ENCODE peak calls at places on chromosomes 1 and 21, in five cellular contexts. One of them, this sample, is unnamed. For H3K27me3, the result is how much of the 10 kb centered on the place peaks cover.

GRCh38 chr1:109040627-109041613 is 982 bp downstream of the WDR47 start:
- DNase-seq in K562: peak
- DNase-seq in sigmoid colon: no peak
- DNase-seq in stomach: peak
- DNase-seq in thoracic aorta: no peak
- DNase-seq in this sample: no peak

GRCh38 chr1:218351617-218352438 is 6.7 kb downstream of the TGFB2 start:
- DNase-seq in K562: no peak
- DNase-seq in sigmoid colon: peak
- DNase-seq in stomach: no peak
- DNase-seq in thoracic aorta: no peak
- DNase-seq in this sample: no peak

GRCh38 chr1:94807742-94808491 is 12.2 kb upstream of the SLC44A3 start:
- DNase-seq in K562: peak
- DNase-seq in sigmoid colon: no peak
- DNase-seq in stomach: peak
- DNase-seq in thoracic aorta: no peak
- DNase-seq in this sample: no peak

GRCh38 chr1:53294557-53294956 is 33.3 kb downstream of the LRP8 start:
- DNase-seq in K562: no peak
- DNase-seq in sigmoid colon: no peak
- DNase-seq in stomach: no peak
- DNase-seq in thoracic aorta: no peak
- DNase-seq in this sample: no peak

GRCh38 chr1:75342799-75343198 is 208.6 kb downstream of the LHX8 start:
- DNase-seq in K562: no peak
- DNase-seq in sigmoid colon: no peak
- DNase-seq in stomach: no peak
- DNase-seq in thoracic aorta: no peak
- DNase-seq in this sample: no peak

GRCh38 chr1:154925335-154926170 is 11.0 kb downstream of the PMVK start:
- DNase-seq in K562: no peak
- DNase-seq in sigmoid colon: no peak
- DNase-seq in stomach: no peak
- DNase-seq in thoracic aorta: no peak
- DNase-seq in this sample: no peak

GRCh38 chr1:233088613-233089012 is 138.2 kb downstream of the NTPCR start:
- DNase-seq in K562: no peak
- DNase-seq in sigmoid colon: no peak
- DNase-seq in stomach: no peak
- DNase-seq in thoracic aorta: no peak
- DNase-seq in this sample: no peak

GRCh38 chr1:59083946-59084865 is 212.7 kb upstream of the FGGY start:
- DNase-seq in K562: no peak
- DNase-seq in sigmoid colon: no peak
- DNase-seq in stomach: no peak
- DNase-seq in thoracic aorta: no peak
- DNase-seq in this sample: no peak

GRCh38 chr1:109299087-109299983 is 7.5 kb downstream of the MYBPHL start:
- DNase-seq in K562: no peak
- DNase-seq in sigmoid colon: peak
- DNase-seq in stomach: no peak
- DNase-seq in thoracic aorta: no peak
- DNase-seq in this sample: no peak

GRCh38 chr1:8667869-8668595 is 149.4 kb downstream of the RERE start:
- DNase-seq in K562: no peak
- DNase-seq in sigmoid colon: no peak
- DNase-seq in stomach: no peak
- DNase-seq in thoracic aorta: no peak
- DNase-seq in this sample: no peak

GRCh38 chr1:231213831-231214573 is 27.0 kb upstream of the GNPAT start:
- DNase-seq in K562: no peak
- DNase-seq in sigmoid colon: no peak
- DNase-seq in stomach: no peak
- DNase-seq in thoracic aorta: no peak
- DNase-seq in this sample: no peak

GRCh38 chr1:157170677-157171515 is 32.7 kb upstream of the ETV3 start:
- DNase-seq in K562: peak
- DNase-seq in sigmoid colon: no peak
- DNase-seq in stomach: peak
- DNase-seq in thoracic aorta: no peak
- DNase-seq in this sample: no peak

GRCh38 chr1:176566004-176566975 is 103.3 kb downstream of the PAPPA2 start:
- DNase-seq in K562: no peak
- DNase-seq in sigmoid colon: no peak
- DNase-seq in stomach: no peak
- DNase-seq in thoracic aorta: no peak
- DNase-seq in this sample: no peak

GRCh38 chr1:48026275-48026674 is 29.1 kb upstream of the TRABD2B start:
- DNase-seq in K562: no peak
- DNase-seq in sigmoid colon: no peak
- DNase-seq in stomach: no peak
- DNase-seq in thoracic aorta: no peak
- DNase-seq in this sample: no peak

GRCh38 chr1:153277852-153278251 is 18.4 kb downstream of the LORICRIN start:
- DNase-seq in K562: peak
- DNase-seq in sigmoid colon: no peak
- DNase-seq in stomach: peak
- DNase-seq in thoracic aorta: no peak
- DNase-seq in this sample: no peak

GRCh38 chr1:100936194-100936967 is 40.5 kb downstream of the SLC30A7 start:
- DNase-seq in K562: no peak
- DNase-seq in sigmoid colon: no peak
- DNase-seq in stomach: no peak
- DNase-seq in thoracic aorta: no peak
- DNase-seq in this sample: no peak

GRCh38 chr1:232385221-232385620 is 244.7 kb downstream of the SIPA1L2 start:
- DNase-seq in K562: no peak
- DNase-seq in sigmoid colon: peak
- DNase-seq in stomach: no peak
- DNase-seq in thoracic aorta: no peak
- DNase-seq in this sample: no peak

GRCh38 chr21:15617968-15618367 is 111.8 kb upstream of the USP25 start:
- DNase-seq in K562: no peak
- DNase-seq in sigmoid colon: no peak
- DNase-seq in stomach: no peak
- DNase-seq in thoracic aorta: no peak
- DNase-seq in this sample: no peak

GRCh38 chr1:44406761-44407429 is 1.8 kb downstream of the RNF220 start:
- DNase-seq in K562: no peak
- DNase-seq in sigmoid colon: no peak
- DNase-seq in stomach: no peak
- DNase-seq in thoracic aorta: no peak
- DNase-seq in this sample: no peak

GRCh38 chr1:54474500-54475235 is 68.5 kb upstream of the SSBP3 start:
- DNase-seq in K562: peak
- DNase-seq in sigmoid colon: no peak
- DNase-seq in stomach: no peak
- DNase-seq in thoracic aorta: no peak
- DNase-seq in this sample: no peak

GRCh38 chr1:87334351-87335174 is 5.9 kb downstream of the LMO4 start:
- DNase-seq in K562: peak
- DNase-seq in sigmoid colon: peak
- DNase-seq in stomach: no peak
- DNase-seq in thoracic aorta: no peak
- DNase-seq in this sample: no peak
- TF ChIP-seq CTCF in K562: no peak
- TF ChIP-seq CTCF in sigmoid colon: no peak
- TF ChIP-seq CTCF in stomach: no peak
- TF ChIP-seq CTCF in thoracic aorta: no peak
- TF ChIP-seq CTCF in this sample: no peak

GRCh38 chr1:30216602-30217001 is 506.8 kb downstream of the MATN1 start:
- DNase-seq in K562: no peak
- DNase-seq in sigmoid colon: no peak
- DNase-seq in stomach: no peak
- DNase-seq in thoracic aorta: no peak
- DNase-seq in this sample: no peak

DNA sequence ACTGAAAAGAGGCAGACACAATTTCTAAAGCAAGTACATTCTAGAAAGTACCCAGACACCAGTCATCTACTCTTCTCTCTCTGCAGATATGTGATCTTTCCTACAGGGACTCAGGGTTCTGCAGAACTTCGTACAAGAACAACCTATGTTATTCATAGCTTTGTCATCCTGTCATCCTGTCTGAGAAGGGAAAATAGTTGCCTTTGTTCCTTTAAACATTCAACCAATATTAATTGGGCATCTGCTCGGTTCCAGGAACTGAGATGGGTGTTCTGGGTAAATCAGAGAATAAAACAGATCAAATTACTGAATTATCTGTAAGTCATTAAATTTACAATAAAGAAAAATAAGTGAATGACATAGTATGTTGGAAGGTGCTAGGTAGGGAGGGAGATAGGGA is 504.9 kb downstream of the MATN1 start:
- DNase-seq in K562: no peak
- DNase-seq in sigmoid colon: no peak
- DNase-seq in stomach: no peak
- DNase-seq in thoracic aorta: no peak
- DNase-seq in this sample: no peak
- H3K27me3 ChIP-seq in K562: under half
- H3K27me3 ChIP-seq in sigmoid colon: under half
- H3K27me3 ChIP-seq in stomach: under half
- H3K27me3 ChIP-seq in thoracic aorta: under half
- H3K27me3 ChIP-seq in this sample: under half

GRCh38 chr1:215526147-215526845 is 40.8 kb upstream of the KCTD3 start:
- DNase-seq in K562: peak
- DNase-seq in sigmoid colon: no peak
- DNase-seq in stomach: no peak
- DNase-seq in thoracic aorta: no peak
- DNase-seq in this sample: no peak

GRCh38 chr1:215521279-215521678 is 45.8 kb upstream of the KCTD3 start:
- DNase-seq in K562: no peak
- DNase-seq in sigmoid colon: no peak
- DNase-seq in stomach: no peak
- DNase-seq in thoracic aorta: no peak
- DNase-seq in this sample: no peak

GRCh38 chr1:215526846-215527151 is 40.3 kb upstream of the KCTD3 start:
- DNase-seq in K562: no peak
- DNase-seq in sigmoid colon: no peak
- DNase-seq in stomach: no peak
- DNase-seq in thoracic aorta: no peak
- DNase-seq in this sample: no peak

GRCh38 chr1:215523906-215524305 is 43.2 kb upstream of the KCTD3 start:
- DNase-seq in K562: no peak
- DNase-seq in sigmoid colon: no peak
- DNase-seq in stomach: no peak
- DNase-seq in thoracic aorta: no peak
- DNase-seq in this sample: no peak

DNA sequence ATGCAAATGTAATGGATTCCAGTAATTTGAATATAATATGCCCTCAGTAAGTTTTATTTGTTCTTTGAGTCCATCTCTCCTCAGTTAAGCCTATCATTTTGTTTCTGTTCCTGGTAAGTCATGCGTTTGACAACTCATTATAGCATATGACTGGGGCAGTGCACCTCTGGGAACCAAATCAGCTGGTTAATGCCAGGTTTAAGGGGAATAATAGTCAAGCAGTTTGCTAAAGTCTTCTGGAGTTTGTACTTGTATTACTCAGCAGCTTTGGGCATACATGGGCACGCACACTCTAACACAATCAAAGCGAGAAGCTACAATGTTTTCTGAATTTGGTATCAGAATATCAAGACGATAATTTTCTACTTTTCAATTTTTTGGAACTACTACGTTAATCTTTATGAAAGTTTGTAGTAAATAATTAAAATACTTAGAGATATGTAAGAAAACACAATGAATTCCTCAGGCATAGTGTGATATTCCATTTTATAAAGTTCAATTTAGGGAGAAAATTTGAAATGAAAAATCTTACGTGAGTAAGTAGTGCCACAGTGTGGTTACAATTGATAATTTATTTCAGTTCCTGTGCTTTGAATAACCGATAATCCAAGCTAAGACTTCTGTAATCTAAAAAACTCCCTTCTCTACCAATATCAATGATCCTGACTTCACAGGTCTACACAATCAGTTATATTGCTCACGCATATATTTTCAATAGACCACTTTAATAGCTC is 43.8 kb upstream of the KCTD3 start:
- DNase-seq in K562: no peak
- DNase-seq in sigmoid colon: no peak
- DNase-seq in stomach: no peak
- DNase-seq in thoracic aorta: no peak
- DNase-seq in this sample: no peak
- TF ChIP-seq CTCF in K562: peak
- TF ChIP-seq CTCF in sigmoid colon: no peak
- TF ChIP-seq CTCF in stomach: no peak
- TF ChIP-seq CTCF in thoracic aorta: no peak
- TF ChIP-seq CTCF in this sample: no peak

DNA sequence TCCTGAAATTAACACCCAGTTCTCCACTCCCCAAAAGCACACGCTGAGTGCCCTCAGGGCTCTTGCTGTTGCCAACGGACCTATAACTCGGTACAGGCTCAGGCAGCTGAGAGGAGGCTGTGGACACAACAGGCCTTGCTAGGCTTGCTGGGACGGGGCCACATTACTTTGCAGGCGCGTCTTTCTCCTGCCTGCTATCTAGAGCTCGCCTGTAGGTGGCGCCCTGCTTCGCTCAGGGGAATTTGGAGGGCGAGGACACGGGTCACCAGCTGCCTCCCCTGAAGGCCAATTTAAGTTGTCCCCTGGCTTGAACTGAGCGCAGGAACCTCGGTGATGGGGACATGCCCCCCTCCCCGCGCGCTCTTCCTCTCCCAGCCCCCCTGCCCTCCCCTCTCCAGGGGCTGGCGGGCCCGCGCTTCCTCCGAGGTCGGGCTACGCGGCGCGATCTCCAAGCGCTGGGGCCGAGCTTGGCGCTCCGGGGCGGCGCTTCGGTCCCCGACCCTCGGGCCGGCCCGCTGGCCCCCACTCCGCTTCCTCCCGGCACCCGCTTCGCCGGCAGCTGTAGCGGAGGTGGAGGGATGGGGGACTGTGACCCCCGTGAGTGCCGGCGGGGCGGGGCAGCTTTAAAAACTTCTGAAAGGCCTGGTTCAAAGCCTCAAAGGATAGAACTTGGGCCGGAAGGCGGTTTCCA is 32.4 kb upstream of the NFIA start:
- DNase-seq in K562: peak
- DNase-seq in sigmoid colon: peak
- DNase-seq in stomach: peak
- DNase-seq in thoracic aorta: peak
- DNase-seq in this sample: peak
- H3K27me3 ChIP-seq in K562: under half
- H3K27me3 ChIP-seq in sigmoid colon: under half
- H3K27me3 ChIP-seq in stomach: under half
- H3K27me3 ChIP-seq in thoracic aorta: under half
- H3K27me3 ChIP-seq in this sample: under half

GRCh38 chr1:214136336-214136735 is 144.6 kb upstream of the SMYD2 start:
- DNase-seq in K562: no peak
- DNase-seq in sigmoid colon: no peak
- DNase-seq in stomach: no peak
- DNase-seq in thoracic aorta: no peak
- DNase-seq in this sample: no peak

GRCh38 chr1:214143015-214143775 is 137.8 kb upstream of the SMYD2 start:
- DNase-seq in K562: no peak
- DNase-seq in sigmoid colon: no peak
- DNase-seq in stomach: no peak
- DNase-seq in thoracic aorta: no peak
- DNase-seq in this sample: no peak

GRCh38 chr1:214135886-214136285 is 145.1 kb upstream of the SMYD2 start:
- DNase-seq in K562: no peak
- DNase-seq in sigmoid colon: no peak
- DNase-seq in stomach: no peak
- DNase-seq in thoracic aorta: no peak
- DNase-seq in this sample: no peak

GRCh38 chr1:214146523-214146922 is 134.4 kb upstream of the SMYD2 start:
- DNase-seq in K562: no peak
- DNase-seq in sigmoid colon: no peak
- DNase-seq in stomach: no peak
- DNase-seq in thoracic aorta: no peak
- DNase-seq in this sample: no peak

GRCh38 chr1:214141486-214141885 is 139.5 kb upstream of the SMYD2 start:
- DNase-seq in K562: no peak
- DNase-seq in sigmoid colon: no peak
- DNase-seq in stomach: no peak
- DNase-seq in thoracic aorta: no peak
- DNase-seq in this sample: no peak
- TF ChIP-seq CTCF in K562: no peak
- TF ChIP-seq CTCF in sigmoid colon: no peak
- TF ChIP-seq CTCF in stomach: no peak
- TF ChIP-seq CTCF in thoracic aorta: no peak
- TF ChIP-seq CTCF in this sample: no peak